ENCODE peak calls at places on chromosomes 1 and 21, in eight cellular contexts. G, E, A, Y, L, O, T and P are unnamed samples. For H3K27me3, the result is how much of the 10 kb centered on the place peaks cover.

GRCh38 chr21:39141502-39141901 is 41.7 kb downstream of the PSMG1 start:
- DNase-seq in G (peak), E (no peak), A (no peak), Y (no peak), L (no peak), O (no peak), T (no peak), P (peak)

GRCh38 chr21:41636636-41637625 is 129.0 kb upstream of the TMPRSS2 start:
- DNase-seq in G (no peak), E (no peak), A (peak), Y (no peak), L (no peak), O (no peak), T (no peak), P (no peak)

GRCh38 chr1:112698366-112699310 is 8.3 kb downstream of the RHOC start:
- DNase-seq in G (no peak), E (no peak), A (no peak), Y (peak), L (peak), O (peak), T (peak), P (no peak)

GRCh38 chr1:97538113-97538512 is 382.7 kb downstream of the DPYD start:
- DNase-seq in G (no peak), E (no peak), A (no peak), Y (no peak), L (no peak), O (no peak), T (no peak), P (no peak)

GRCh38 chr1:21833392-21833976 is 21.4 kb downstream of the LDLRAD2 start:
- DNase-seq in G (no peak), E (no peak), A (no peak), Y (no peak), L (no peak), O (no peak), T (no peak), P (no peak)

GRCh38 chr1:98468111-98468717 is 193.3 kb upstream of the SNX7 start:
- DNase-seq in G (peak), E (no peak), A (no peak), Y (peak), L (no peak), O (no peak), T (no peak), P (peak)

GRCh38 chr1:26733982-26734381 is 38.2 kb downstream of the ARID1A start:
- DNase-seq in G (peak), E (no peak), A (no peak), Y (peak), L (no peak), O (no peak), T (no peak), P (no peak)

GRCh38 chr1:231919269-231919886 is 292.8 kb downstream of the DISC1 start:
- DNase-seq in G (no peak), E (no peak), A (no peak), Y (no peak), L (no peak), O (no peak), T (no peak), P (no peak)

GRCh38 chr1:30887485-30888315 is 20.9 kb downstream of the SDC3 start:
- DNase-seq in G (peak), E (no peak), A (no peak), Y (no peak), L (no peak), O (no peak), T (no peak), P (peak)

GRCh38 chr1:89952021-89952995 is 42.6 kb upstream of the ZNF326 start:
- DNase-seq in G (peak), E (no peak), A (no peak), Y (peak), L (no peak), O (no peak), T (no peak), P (no peak)

GRCh38 chr1:175742790-175743459 is 470 bp downstream of the TNR start:
- DNase-seq in G (peak), E (no peak), A (no peak), Y (peak), L (no peak), O (no peak), T (no peak), P (no peak)

GRCh38 chr1:35567947-35568558 is 5.1 kb upstream of the TFAP2E start:
- DNase-seq in G (no peak), E (no peak), A (peak), Y (no peak), L (no peak), O (no peak), T (no peak), P (no peak)

GRCh38 chr1:46549697-46550681 is 1.5 kb downstream of the KNCN start:
- DNase-seq in G (peak), E (no peak), A (no peak), Y (peak), L (no peak), O (no peak), T (no peak), P (no peak)

GRCh38 chr1:160624464-160624863 is 22.4 kb downstream of the SLAMF1 start:
- DNase-seq in G (no peak), E (no peak), A (no peak), Y (no peak), L (no peak), O (no peak), T (no peak), P (no peak)
- H3K27ac ChIP-seq in G (no peak), E (no peak), A (no peak), Y (no peak), L (no peak), O (no peak), T (no peak), P (no peak)

GRCh38 chr1:205936316-205936715 is 6.9 kb downstream of the SLC26A9 start:
- DNase-seq in G (no peak), E (no peak), A (peak), Y (no peak), L (no peak), O (no peak), T (no peak), P (no peak)
- H3K27me3 ChIP-seq in G (under half), E (under half), A (under half), Y (under half), L (under half), O (under half), T (under half), P (under half)

DNA sequence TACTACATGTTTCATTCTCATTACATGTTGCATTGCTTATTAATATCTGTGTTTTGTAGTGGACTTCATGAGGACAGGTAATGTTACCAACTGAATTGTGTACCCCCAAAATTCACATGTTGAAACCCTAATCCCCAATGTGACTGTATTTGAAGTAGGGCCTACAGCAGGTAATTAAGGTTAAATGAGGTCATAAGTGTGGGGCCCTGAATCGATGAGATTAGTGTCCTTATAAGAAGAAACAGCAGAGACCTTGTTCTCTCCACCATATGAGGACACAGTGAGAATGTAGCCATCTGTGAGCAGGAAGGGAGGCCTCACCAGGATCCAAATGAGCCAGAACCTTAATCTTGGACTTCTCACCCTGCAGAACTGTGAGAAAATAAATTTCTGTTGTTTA is 15.0 kb upstream of the IFNAR1 start:
- DNase-seq in G (no peak), E (no peak), A (no peak), Y (no peak), L (no peak), O (no peak), T (no peak), P (no peak)
- H3K27ac ChIP-seq in G (no peak), E (no peak), A (no peak), Y (no peak), L (no peak), O (no peak), T (no peak), P (no peak)

GRCh38 chr1:85585845-85586244 is 5.3 kb downstream of the CCN1 start:
- DNase-seq in G (peak), E (no peak), A (no peak), Y (peak), L (no peak), O (no peak), T (no peak), P (peak)
- H3K27me3 ChIP-seq in G (under half), E (under half), A (under half), Y (under half), L (under half), O (under half), T (under half), P (under half)